ENCODE peak calls at places on chromosomes 11 and 22, in five cellular contexts. H is neural progenitor cell, N is hepatocyte, L is sigmoid colon, V is uterus. K is an unnamed sample. For H3K4me1, the result is how much of the 10 kb centered on the place peaks cover.

GRCh38 chr22:49364398-49364797 is 463.3 kb downstream of the BRD1 start:
- DNase-seq in H (no peak), L (no peak), N (no peak), V (no peak), K (no peak)

GRCh38 chr11:47001666-47002285 is 65.2 kb downstream of the CSTPP1 start:
- DNase-seq in V (no peak), L (no peak), H (peak), N (no peak), K (no peak)

GRCh38 chr22:20771918-20772625 is 1.8 kb upstream of the SERPIND1 start:
- DNase-seq in V (no peak), L (no peak), H (peak), N (peak), K (no peak)

GRCh38 chr22:28034760-28035401 is 115.8 kb upstream of the PITPNB start:
- DNase-seq in H (no peak), V (peak), N (peak), L (peak), K (no peak)

GRCh38 chr11:19073454-19074415 is 13.2 kb upstream of the MRGPRX2 start:
- DNase-seq in V (no peak), L (no peak), N (no peak), H (no peak), K (no peak)

GRCh38 chr11:92976681-92977080 is 7.2 kb downstream of the MTNR1B start:
- DNase-seq in H (no peak), V (no peak), N (no peak), L (no peak), K (no peak)

GRCh38 chr22:44316393-44317162 is 3.8 kb upstream of the SHISAL1 start:
- DNase-seq in N (no peak), V (no peak), L (no peak), H (no peak), K (no peak)

GRCh38 chr22:24465566-24465965 is 29.6 kb upstream of the UPB1 start:
- DNase-seq in N (peak), V (no peak), H (no peak), L (no peak), K (no peak)

GRCh38 chr11:9150501-9150900 is 59.1 kb upstream of the SCUBE2 start:
- DNase-seq in L (no peak), V (no peak), H (no peak), N (no peak), K (peak)

GRCh38 chr22:19876314-19876940 is 21.8 kb upstream of the GNB1L start:
- DNase-seq in L (peak), H (no peak), V (peak), N (no peak), K (no peak)

GRCh38 chr22:45023431-45023830 is 13.6 kb upstream of the PHF21B start:
- DNase-seq in V (no peak), H (no peak), L (no peak), N (no peak), K (no peak)

GRCh38 chr11:78420255-78420764 is 2.7 kb upstream of the GAB2 start:
- DNase-seq in V (peak), L (peak), H (peak), N (peak), K (peak)

GRCh38 chr22:17552737-17553136 is 10.6 kb upstream of the SLC25A18 start:
- DNase-seq in V (no peak), N (no peak), L (no peak), H (no peak), K (no peak)

GRCh38 chr11:76635991-76636520 is 34.5 kb downstream of the LRRC32 start:
- DNase-seq in V (no peak), L (peak), H (no peak), N (no peak), K (no peak)

GRCh38 chr11:130672911-130673310 is 224.5 kb downstream of the ADAMTS15 start:
- DNase-seq in L (no peak), H (no peak), V (no peak), N (peak), K (no peak)

GRCh38 chr11:79440451-79441158 is at the start of gene TENM4:
- DNase-seq in V (peak), N (peak), H (peak), L (peak), K (no peak)

GRCh38 chr22:22366478-22366988 is 121.9 kb downstream of the VPREB1 start:
- DNase-seq in H (no peak), V (no peak), L (no peak), N (no peak), K (peak)

GRCh38 chr11:16609769-16610168 is 128.7 kb upstream of the C11orf58 start:
- DNase-seq in H (no peak), L (no peak), N (no peak), V (no peak), K (no peak)

GRCh38 chr11:128790200-128790599 is 76.9 kb downstream of the KCNJ1 start:
- DNase-seq in V (no peak), N (peak), H (peak), L (no peak), K (no peak)

GRCh38 chr11:12376259-12376971 is 956 bp upstream of the PARVA start:
- DNase-seq in H (peak), V (peak), L (peak), N (peak), K (peak)

GRCh38 chr11:64643258-64643881 is 52.4 kb downstream of the SLC22A12 start:
- DNase-seq in L (peak), V (peak), H (peak), N (peak), K (no peak)

GRCh38 chr22:31136711-31137110 is 3.6 kb downstream of the PLA2G3 start:
- DNase-seq in H (no peak), N (no peak), L (no peak), V (no peak), K (no peak)

GRCh38 chr11:85464283-85464682 is 162.9 kb downstream of the DLG2 start:
- DNase-seq in N (no peak), V (no peak), H (peak), L (no peak), K (no peak)

GRCh38 chr22:24230911-24231656 is 13.8 kb downstream of the GGT5 start:
- DNase-seq in N (peak), L (peak), V (no peak), H (peak), K (no peak)

GRCh38 chr11:31237819-31238771 is 131.4 kb downstream of the DCDC1 start:
- DNase-seq in L (no peak), N (peak), H (peak), V (no peak), K (no peak)

GRCh38 chr11:103622296-103622695 is 414.1 kb upstream of the DDI1 start:
- DNase-seq in V (no peak), L (no peak), H (no peak), N (no peak), K (no peak)

GRCh38 chr22:40215266-40215665 is 37.5 kb downstream of the TNRC6B start:
- DNase-seq in V (no peak), H (no peak), L (no peak), N (no peak), K (no peak)

GRCh38 chr11:116472661-116473060 is 300.1 kb downstream of the BUD13 start:
- DNase-seq in V (peak), H (no peak), N (peak), L (no peak), K (no peak)

GRCh38 chr11:116686891-116687290 is 85.9 kb downstream of the BUD13 start:
- DNase-seq in L (peak), V (no peak), H (no peak), N (no peak), K (no peak)

GRCh38 chr11:11173316-11174025 is 179.6 kb downstream of the CSNK2A3 start:
- DNase-seq in V (no peak), N (no peak), H (no peak), L (no peak), K (no peak)

GRCh38 chr22:31039393-31039792 is 41.7 kb upstream of the SMTN start:
- DNase-seq in L (peak), N (no peak), H (no peak), V (peak), K (no peak)

GRCh38 chr22:38966942-38967341 is 9.5 kb downstream of the APOBEC3A start:
- DNase-seq in L (no peak), V (no peak), N (no peak), H (no peak), K (no peak)

GRCh38 chr11:2886191-2886894 is 768 bp upstream of the CDKN1C start:
- DNase-seq in V (peak), L (peak), H (peak), N (peak), K (no peak)

GRCh38 chr11:10117709-10118341 is 176.2 kb downstream of the SBF2 start:
- DNase-seq in H (no peak), N (no peak), V (no peak), L (no peak), K (no peak)

GRCh38 chr11:5922749-5923426 is 19.2 kb upstream of the OR56A3 start:
- DNase-seq in V (no peak), N (no peak), L (no peak), H (no peak), K (no peak)

GRCh38 chr11:86918943-86919342 is 36.3 kb downstream of the FZD4 start:
- DNase-seq in N (no peak), H (no peak), V (no peak), L (no peak), K (no peak)

GRCh38 chr22:37553725-37554124 is 6.6 kb upstream of the CDC42EP1 start:
- DNase-seq in L (no peak), N (no peak), V (no peak), H (no peak), K (no peak)
- H3K4me1 ChIP-seq in L (under half), N (under half), V (under half), H (under half), K (under half)

DNA sequence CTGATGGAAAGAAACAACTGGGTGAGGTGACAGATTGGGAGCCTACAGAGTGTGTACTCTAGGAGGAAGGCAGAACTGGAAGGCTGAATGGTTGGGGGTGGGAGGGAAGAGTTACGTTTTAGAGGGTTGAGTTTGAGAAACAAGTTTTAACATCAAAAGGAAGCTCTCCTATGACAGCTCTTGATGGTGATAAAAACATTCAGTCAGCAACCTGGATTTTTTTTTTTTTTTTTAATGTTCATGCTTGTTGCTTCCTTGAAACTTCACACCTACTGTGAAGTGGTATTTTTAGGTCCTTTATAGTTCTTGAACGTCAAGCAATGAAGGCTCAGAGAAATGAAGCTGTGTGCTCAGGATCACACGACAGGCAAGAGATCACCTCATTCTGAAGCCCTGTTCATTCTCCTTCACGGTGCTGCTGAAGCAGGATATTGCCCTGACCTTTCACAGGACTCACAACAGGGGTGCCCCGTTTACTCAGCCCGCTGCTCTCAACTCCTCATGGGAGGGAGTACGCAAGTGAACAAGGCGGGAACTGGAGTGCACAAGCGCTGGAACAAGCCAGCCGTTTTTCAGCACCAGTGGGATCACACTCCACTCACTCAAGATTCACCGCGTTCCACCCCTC is 1.6 kb upstream of the TMEM109 start:
- DNase-seq in L (no peak), H (peak), V (no peak), N (no peak), K (no peak)
- H3K4me1 ChIP-seq in L (under half), H (under half), V (under half), N (under half), K (under half)

GRCh38 chr11:96238563-96239166 is 104.3 kb downstream of the MAML2 start:
- DNase-seq in V (no peak), N (no peak), H (no peak), L (no peak), K (no peak)
- H3K4me1 ChIP-seq in V (under half), N (half or more), H (half or more), L (half or more), K (half or more)

GRCh38 chr11:119723243-119723951 is 5.6 kb downstream of the NECTIN1 start:
- DNase-seq in L (no peak), V (no peak), N (no peak), H (peak), K (no peak)
- H3K4me1 ChIP-seq in L (under half), V (under half), N (under half), H (half or more), K (under half)

GRCh38 chr11:1505480-1505879 is 18.9 kb upstream of the MOB2 start:
- DNase-seq in L (no peak), H (peak), N (no peak), V (no peak), K (no peak)
- H3K4me1 ChIP-seq in L (half or more), H (under half), N (under half), V (under half), K (under half)

GRCh38 chr11:73322986-73323306 is 14.9 kb downstream of the ARHGEF17 start:
- DNase-seq in N (no peak), L (no peak), H (no peak), V (no peak), K (no peak)

GRCh38 chr11:73321342-73322110 is 13.4 kb downstream of the ARHGEF17 start:
- DNase-seq in N (no peak), L (peak), V (peak), H (no peak), K (peak)

GRCh38 chr11:73320786-73321325 is 12.8 kb downstream of the ARHGEF17 start:
- DNase-seq in H (no peak), L (peak), N (no peak), V (peak), K (no peak)

GRCh38 chr11:73323464-73323863 is 15.4 kb downstream of the ARHGEF17 start:
- DNase-seq in V (peak), H (peak), N (peak), L (peak), K (peak)

DNA sequence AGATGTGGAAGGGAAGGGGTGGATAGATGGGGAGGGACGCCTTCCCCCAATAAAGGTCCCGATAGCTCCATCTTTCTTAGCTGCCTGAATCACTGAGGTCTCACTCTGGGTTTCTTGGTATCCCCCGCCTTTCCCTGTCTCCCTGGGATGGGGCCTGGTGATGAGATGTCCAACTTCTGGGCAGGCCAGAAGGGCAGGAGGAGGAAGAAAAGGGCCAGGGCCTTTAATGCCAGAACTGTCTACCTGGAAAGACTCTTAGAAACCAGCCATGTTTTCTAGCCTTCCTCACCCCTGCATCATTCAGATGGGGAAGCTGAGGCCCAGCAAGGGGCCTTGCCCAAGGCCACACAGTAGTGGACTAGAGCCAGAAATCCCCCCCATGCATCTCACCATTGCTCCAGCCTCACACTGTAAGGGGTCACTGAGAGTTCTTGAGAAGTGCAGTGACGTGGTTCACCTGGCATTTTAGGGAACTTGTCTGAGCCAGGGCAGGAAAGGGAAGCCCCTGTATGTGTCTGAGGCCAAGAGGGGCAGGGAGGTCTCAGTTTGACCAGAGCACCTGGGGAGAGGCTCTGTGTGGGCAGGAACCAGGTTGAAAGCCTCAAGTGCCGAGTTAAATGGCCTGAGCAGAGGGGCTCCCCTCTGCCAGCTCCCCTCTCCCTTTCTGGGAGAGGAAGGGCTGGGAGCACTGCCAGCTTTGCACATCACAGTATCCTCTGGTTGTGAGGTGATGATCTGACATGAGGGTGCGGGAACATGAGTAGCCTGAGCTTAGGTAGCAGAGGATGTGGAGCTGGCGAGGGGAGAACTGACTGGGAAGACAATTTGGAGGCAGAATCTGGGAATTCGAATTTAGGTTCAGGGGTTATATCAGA is 14.3 kb downstream of the ARHGEF17 start:
- DNase-seq in L (peak), V (no peak), N (no peak), H (no peak), K (no peak)
- H3K4me1 ChIP-seq in L (half or more), V (under half), N (half or more), H (half or more), K (half or more)

DNA sequence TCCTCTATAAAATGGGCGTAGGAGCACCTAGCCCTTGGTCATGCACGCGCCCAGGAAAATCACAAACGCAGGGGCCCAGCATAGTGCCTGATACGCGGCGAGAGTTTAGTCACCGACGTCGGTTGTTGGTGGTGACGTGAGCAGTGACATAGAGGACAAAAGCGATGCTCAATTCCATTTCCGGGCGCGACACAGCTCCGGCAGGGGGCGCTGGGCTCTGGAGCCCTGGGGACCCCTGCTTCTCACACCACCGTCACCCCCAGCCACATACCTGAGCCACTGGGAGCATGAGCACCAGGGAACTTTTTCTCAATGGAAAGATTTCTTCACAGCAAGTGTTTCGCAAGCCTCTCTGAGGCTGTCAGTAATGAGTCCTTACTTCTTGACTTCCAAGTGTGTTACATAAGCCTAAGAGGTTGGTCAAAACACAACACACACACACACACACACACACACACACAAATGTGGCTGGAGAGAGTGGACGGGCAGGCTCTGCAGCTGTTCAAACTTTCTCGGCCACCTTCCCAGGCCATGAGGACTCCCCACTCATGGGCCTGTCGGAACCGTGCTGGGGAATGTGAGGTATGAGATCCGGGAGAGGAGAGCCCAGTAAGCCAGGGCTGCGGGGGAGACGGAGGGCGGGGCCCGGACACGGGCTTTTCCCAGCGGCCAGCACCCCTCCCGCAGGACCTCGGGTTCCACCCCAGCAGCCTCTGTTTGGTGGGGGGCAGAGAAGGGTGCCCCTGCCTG is 36.9 kb upstream of the LINC01488 start:
- DNase-seq in L (peak), H (peak), N (peak), V (peak), K (no peak)
- H3K4me1 ChIP-seq in L (under half), H (under half), N (under half), V (under half), K (half or more)

DNA sequence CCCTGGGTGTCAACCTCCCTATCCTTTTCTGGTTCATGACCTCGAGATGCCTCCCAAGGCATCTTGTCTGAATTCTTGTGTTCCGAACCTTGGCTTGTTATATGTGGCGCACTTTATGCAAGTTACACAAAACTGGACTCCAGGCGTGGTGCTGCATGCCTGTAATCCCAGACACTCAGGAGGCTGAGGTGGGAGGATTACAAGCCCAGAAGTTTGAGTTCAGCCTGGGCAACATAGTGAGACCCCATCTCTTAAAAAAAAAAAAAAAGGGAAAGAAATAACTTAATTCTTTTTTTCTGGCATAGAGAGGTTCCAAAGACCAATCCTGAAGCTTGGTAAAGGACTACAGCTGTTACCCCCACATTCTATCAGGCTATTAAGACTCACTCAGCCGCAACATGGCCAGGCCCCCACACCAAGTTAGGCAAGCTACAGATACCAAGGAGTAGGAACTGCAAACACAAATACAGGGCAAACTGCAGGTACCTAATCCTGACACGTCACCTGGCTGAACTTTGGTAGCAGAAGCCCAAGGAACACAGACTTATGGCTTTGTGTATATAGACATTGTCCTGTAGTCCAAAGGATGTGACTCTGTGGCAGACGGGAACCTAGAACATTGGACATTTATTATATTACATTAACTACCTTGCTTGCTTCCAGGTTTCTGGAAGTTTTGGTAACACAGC is 1.3 kb downstream of the C11orf24 start:
- DNase-seq in V (no peak), H (no peak), L (no peak), N (peak), K (no peak)
- H3K4me1 ChIP-seq in V (under half), H (under half), L (under half), N (under half), K (under half)